ENCODE peak calls at places on chromosomes 11 and 22, in five cellular contexts. E, Y, C, D and V are unnamed samples.

GRCh38 chr11:93131709-93132108 is 66.1 kb downstream of the SLC36A4 start:
- DNase-seq in E (no peak), Y (no peak), D (no peak), C (no peak), V (no peak)

GRCh38 chr11:118211006-118211405 is 13.8 kb downstream of the JAML start:
- DNase-seq in C (no peak), D (no peak), E (peak), Y (no peak), V (peak)

GRCh38 chr11:88050247-88050646 is 125.0 kb downstream of the RAB38 start:
- DNase-seq in C (no peak), Y (no peak), D (no peak), E (no peak), V (no peak)

GRCh38 chr11:35270342-35270741 is 131.4 kb downstream of the CD44 start:
- DNase-seq in E (no peak), C (no peak), D (no peak), Y (no peak), V (no peak)

GRCh38 chr11:117097567-117098268 is 510 bp downstream of the SIK3 start:
- DNase-seq in E (no peak), D (no peak), C (peak), Y (peak), V (peak)

GRCh38 chr11:70524096-70524922 is 126.0 kb downstream of the CTTN start:
- DNase-seq in C (no peak), Y (no peak), D (no peak), E (peak), V (no peak)

GRCh38 chr11:27847496-27847895 is 147.2 kb upstream of the BDNF start:
- DNase-seq in Y (no peak), C (no peak), D (no peak), E (no peak), V (no peak)

GRCh38 chr11:125624756-125625213 is at the start of gene CHEK1:
- DNase-seq in Y (no peak), C (no peak), E (no peak), D (no peak), V (no peak)

GRCh38 chr11:17197431-17197898 is 10.3 kb downstream of the PIK3C2A start:
- DNase-seq in E (no peak), D (no peak), Y (no peak), C (no peak), V (no peak)

GRCh38 chr22:31141551-31141950 is 1.2 kb upstream of the PLA2G3 start:
- DNase-seq in D (no peak), E (no peak), Y (no peak), C (no peak), V (no peak)

GRCh38 chr22:49705631-49706352 is 121.9 kb downstream of the BRD1 start:
- DNase-seq in Y (no peak), D (no peak), E (no peak), C (no peak), V (no peak)
- H3K27ac ChIP-seq in Y (no peak), D (no peak), E (no peak), C (no peak), V (no peak)

GRCh38 chr11:120304526-120304925 is 20.6 kb upstream of the TLCD5 start:
- DNase-seq in C (no peak), Y (no peak), E (no peak), D (no peak), V (no peak)

GRCh38 chr11:120305286-120305685 is 19.8 kb upstream of the TLCD5 start:
- DNase-seq in E (no peak), D (no peak), Y (no peak), C (no peak), V (no peak)

GRCh38 chr11:120308081-120308480 is 17.0 kb upstream of the TLCD5 start:
- DNase-seq in D (no peak), Y (no peak), C (no peak), E (no peak), V (no peak)

GRCh38 chr11:120307476-120307875 is 17.6 kb upstream of the TLCD5 start:
- DNase-seq in D (no peak), E (no peak), C (no peak), Y (no peak), V (no peak)

DNA sequence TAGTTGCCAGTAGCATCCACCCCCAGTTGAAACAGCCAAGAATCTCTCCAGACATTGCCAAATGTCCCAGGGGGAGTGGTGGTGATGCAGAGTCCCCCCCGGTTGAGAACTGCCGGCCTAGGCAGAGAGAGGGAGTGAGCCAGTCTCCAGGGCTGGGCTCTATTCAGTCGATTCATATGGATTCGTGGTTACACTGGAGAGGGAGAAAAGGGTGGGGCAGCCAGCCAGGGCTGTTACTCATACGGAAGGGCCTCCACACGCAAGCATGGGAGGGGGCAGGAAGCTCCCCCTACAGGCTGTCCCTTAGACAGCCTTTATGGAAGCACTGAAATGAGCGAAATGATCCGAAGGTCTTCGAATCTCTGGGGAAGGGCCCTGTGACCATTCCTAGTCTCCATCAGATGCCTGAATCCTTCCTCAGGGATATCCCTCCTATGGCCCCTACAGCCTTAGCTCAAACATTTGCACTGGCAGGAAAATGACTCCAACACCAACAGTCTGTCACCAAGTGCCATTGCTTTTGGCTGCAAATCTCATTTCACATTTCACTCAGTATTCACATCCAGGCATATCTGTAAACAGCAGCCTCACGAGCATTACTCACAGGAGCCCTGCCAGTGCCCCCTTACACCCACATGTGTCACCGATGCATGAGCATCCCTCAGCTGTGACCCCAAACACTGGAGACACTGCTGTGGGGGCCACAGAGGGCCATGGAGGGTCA is 18.4 kb upstream of the TLCD5 start:
- DNase-seq in E (peak), Y (no peak), C (no peak), D (no peak), V (no peak)
- TF ChIP-seq CTCF in E (peak), Y (no peak), C (no peak), D (no peak), V (no peak)

GRCh38 chr22:44328762-44329161 is 16.0 kb upstream of the SHISAL1 start:
- DNase-seq in Y (no peak), C (no peak), D (no peak), E (no peak), V (no peak)
- H3K4me3 ChIP-seq in Y (no peak), C (no peak), D (no peak), E (no peak), V (no peak)

GRCh38 chr11:86800956-86801264 is 568 bp downstream of the PRSS23 start:
- DNase-seq in E (no peak), Y (no peak), C (no peak), D (no peak), V (no peak)

GRCh38 chr11:86803136-86803535 is 2.8 kb downstream of the PRSS23 start:
- DNase-seq in C (no peak), D (no peak), E (no peak), Y (no peak), V (no peak)

GRCh38 chr11:86803641-86804040 is 3.3 kb downstream of the PRSS23 start:
- DNase-seq in Y (no peak), D (no peak), C (no peak), E (no peak), V (no peak)

GRCh38 chr11:86802146-86802545 is 1.8 kb downstream of the PRSS23 start:
- DNase-seq in D (no peak), Y (no peak), C (no peak), E (no peak), V (no peak)

GRCh38 chr11:86802601-86803051 is 2.3 kb downstream of the PRSS23 start:
- DNase-seq in Y (no peak), E (no peak), C (peak), D (no peak), V (no peak)
- H3K27ac ChIP-seq in Y (no peak), E (peak), C (no peak), D (peak), V (no peak)

GRCh38 chr11:13009921-13010736 is 1.0 kb downstream of the RASSF10 start:
- DNase-seq in E (no peak), Y (no peak), D (no peak), C (peak), V (peak)
- TF ChIP-seq CTCF in E (no peak), Y (no peak), D (no peak), C (no peak), V (no peak)